ENCODE peak calls at places on chromosomes 5 and 9, in five cellular contexts. One of them, this sample, is unnamed.

GRCh38 chr5:15222156-15222555 is 277.8 kb upstream of the FBXL7 start:
- DNase-seq in BJ: no peak
- DNase-seq in cardiac muscle cell: no peak
- DNase-seq in neural progenitor cell: no peak
- DNase-seq in CD8-positive, alpha-beta T cell: no peak
- DNase-seq in this sample: no peak

GRCh38 chr9:84300271-84300670 is 40.3 kb downstream of the SLC28A3 start:
- DNase-seq in CD8-positive, alpha-beta T cell: no peak
- DNase-seq in neural progenitor cell: no peak
- DNase-seq in BJ: no peak
- DNase-seq in cardiac muscle cell: peak; percentile 67
- DNase-seq in this sample: peak; percentile 74

GRCh38 chr5:155025890-155026289 is 12.3 kb downstream of the KIF4B start:
- DNase-seq in BJ: no peak
- DNase-seq in neural progenitor cell: no peak
- DNase-seq in CD8-positive, alpha-beta T cell: no peak
- DNase-seq in cardiac muscle cell: no peak
- DNase-seq in this sample: no peak

GRCh38 chr5:5103249-5103648 is 36.9 kb upstream of the ADAMTS16 start:
- DNase-seq in BJ: no peak
- DNase-seq in CD8-positive, alpha-beta T cell: no peak
- DNase-seq in cardiac muscle cell: no peak
- DNase-seq in neural progenitor cell: no peak
- DNase-seq in this sample: peak; percentile 2

GRCh38 chr9:124964056-124964455 is 23.2 kb upstream of the GOLGA1 start:
- DNase-seq in BJ: no peak
- DNase-seq in CD8-positive, alpha-beta T cell: no peak
- DNase-seq in neural progenitor cell: no peak
- DNase-seq in cardiac muscle cell: no peak
- DNase-seq in this sample: peak; percentile 7

GRCh38 chr5:86917117-86917579 is 299.4 kb downstream of the COX7C start:
- DNase-seq in BJ: peak; percentile 2
- DNase-seq in neural progenitor cell: peak; percentile 72
- DNase-seq in cardiac muscle cell: peak; percentile 68
- DNase-seq in CD8-positive, alpha-beta T cell: no peak
- DNase-seq in this sample: peak; percentile 41

GRCh38 chr9:81427870-81428269 is 261.5 kb downstream of the TLE1 start:
- DNase-seq in CD8-positive, alpha-beta T cell: no peak
- DNase-seq in cardiac muscle cell: no peak
- DNase-seq in BJ: no peak
- DNase-seq in neural progenitor cell: no peak
- DNase-seq in this sample: peak; percentile 1

GRCh38 chr5:41156739-41157138 is 56.6 kb downstream of the C6 start:
- DNase-seq in CD8-positive, alpha-beta T cell: no peak
- DNase-seq in cardiac muscle cell: peak; percentile 67
- DNase-seq in neural progenitor cell: no peak
- DNase-seq in BJ: no peak
- DNase-seq in this sample: peak; percentile 94

GRCh38 chr5:177301503-177302165 is 1.9 kb downstream of the RAB24 start:
- DNase-seq in BJ: no peak
- DNase-seq in CD8-positive, alpha-beta T cell: no peak
- DNase-seq in neural progenitor cell: no peak
- DNase-seq in cardiac muscle cell: no peak
- DNase-seq in this sample: peak; percentile 30

GRCh38 chr9:18798106-18798505 is 234.9 kb downstream of the SAXO1 start:
- DNase-seq in BJ: no peak
- DNase-seq in CD8-positive, alpha-beta T cell: no peak
- DNase-seq in neural progenitor cell: no peak
- DNase-seq in cardiac muscle cell: no peak
- DNase-seq in this sample: peak; percentile 31

GRCh38 chr9:92728831-92729734 is 35.5 kb downstream of the BICD2 start:
- DNase-seq in neural progenitor cell: peak; percentile 33
- DNase-seq in CD8-positive, alpha-beta T cell: peak; percentile 44
- DNase-seq in cardiac muscle cell: no peak
- DNase-seq in BJ: no peak
- DNase-seq in this sample: peak; percentile 19

GRCh38 chr9:110638381-110638954 is 30.1 kb upstream of the MUSK start:
- DNase-seq in cardiac muscle cell: peak; percentile 63
- DNase-seq in CD8-positive, alpha-beta T cell: no peak
- DNase-seq in BJ: no peak
- DNase-seq in neural progenitor cell: no peak
- DNase-seq in this sample: peak; percentile 70

GRCh38 chr9:128102196-128102595 is 25.3 kb downstream of the PTGES2 start:
- DNase-seq in cardiac muscle cell: no peak
- DNase-seq in CD8-positive, alpha-beta T cell: no peak
- DNase-seq in neural progenitor cell: no peak
- DNase-seq in BJ: no peak
- DNase-seq in this sample: no peak
- H3K4me3 ChIP-seq in cardiac muscle cell: no peak overlapping the region
- H3K4me3 ChIP-seq in CD8-positive, alpha-beta T cell: no peak overlapping the region
- H3K4me3 ChIP-seq in neural progenitor cell: no peak overlapping the region
- H3K4me3 ChIP-seq in BJ: no peak overlapping the region
- H3K4me3 ChIP-seq in this sample: no peak overlapping the region

GRCh38 chr5:133996683-133997252 is 8.0 kb downstream of the VDAC1 start:
- DNase-seq in CD8-positive, alpha-beta T cell: no peak
- DNase-seq in neural progenitor cell: peak; percentile 52
- DNase-seq in BJ: no peak
- DNase-seq in cardiac muscle cell: peak; percentile 15
- DNase-seq in this sample: no peak
- TF ChIP-seq CTCF in CD8-positive, alpha-beta T cell: peak; percentile 44
- TF ChIP-seq CTCF in neural progenitor cell: peak; percentile 81
- TF ChIP-seq CTCF in BJ: peak; percentile 53
- TF ChIP-seq CTCF in cardiac muscle cell: peak; percentile 68
- TF ChIP-seq CTCF in this sample: peak; percentile 63

GRCh38 chr5:140342287-140342686 is 4.1 kb downstream of the HBEGF start:
- DNase-seq in BJ: no peak
- DNase-seq in CD8-positive, alpha-beta T cell: no peak
- DNase-seq in cardiac muscle cell: peak; percentile 42
- DNase-seq in neural progenitor cell: no peak
- DNase-seq in this sample: no peak
- H3K4me3 ChIP-seq in BJ: no peak overlapping the region
- H3K4me3 ChIP-seq in CD8-positive, alpha-beta T cell: no peak overlapping the region
- H3K4me3 ChIP-seq in cardiac muscle cell: no peak overlapping the region
- H3K4me3 ChIP-seq in neural progenitor cell: no peak overlapping the region
- H3K4me3 ChIP-seq in this sample: no peak overlapping the region

GRCh38 chr9:109254317-109254716 is 66.5 kb downstream of the EPB41L4B start:
- DNase-seq in CD8-positive, alpha-beta T cell: no peak
- DNase-seq in cardiac muscle cell: peak; percentile 78
- DNase-seq in neural progenitor cell: no peak
- DNase-seq in BJ: no peak
- DNase-seq in this sample: peak; percentile 63

GRCh38 chr9:109252291-109252690 is 68.6 kb downstream of the EPB41L4B start:
- DNase-seq in BJ: no peak
- DNase-seq in CD8-positive, alpha-beta T cell: peak; percentile 25
- DNase-seq in cardiac muscle cell: no peak
- DNase-seq in neural progenitor cell: no peak
- DNase-seq in this sample: no peak

GRCh38 chr9:109255394-109255793 is 65.5 kb downstream of the EPB41L4B start:
- DNase-seq in neural progenitor cell: no peak
- DNase-seq in CD8-positive, alpha-beta T cell: no peak
- DNase-seq in cardiac muscle cell: no peak
- DNase-seq in BJ: no peak
- DNase-seq in this sample: no peak

GRCh38 chr9:109253241-109253636 is 67.6 kb downstream of the EPB41L4B start:
- DNase-seq in cardiac muscle cell: no peak
- DNase-seq in neural progenitor cell: no peak
- DNase-seq in CD8-positive, alpha-beta T cell: no peak
- DNase-seq in BJ: no peak
- DNase-seq in this sample: no peak

DNA sequence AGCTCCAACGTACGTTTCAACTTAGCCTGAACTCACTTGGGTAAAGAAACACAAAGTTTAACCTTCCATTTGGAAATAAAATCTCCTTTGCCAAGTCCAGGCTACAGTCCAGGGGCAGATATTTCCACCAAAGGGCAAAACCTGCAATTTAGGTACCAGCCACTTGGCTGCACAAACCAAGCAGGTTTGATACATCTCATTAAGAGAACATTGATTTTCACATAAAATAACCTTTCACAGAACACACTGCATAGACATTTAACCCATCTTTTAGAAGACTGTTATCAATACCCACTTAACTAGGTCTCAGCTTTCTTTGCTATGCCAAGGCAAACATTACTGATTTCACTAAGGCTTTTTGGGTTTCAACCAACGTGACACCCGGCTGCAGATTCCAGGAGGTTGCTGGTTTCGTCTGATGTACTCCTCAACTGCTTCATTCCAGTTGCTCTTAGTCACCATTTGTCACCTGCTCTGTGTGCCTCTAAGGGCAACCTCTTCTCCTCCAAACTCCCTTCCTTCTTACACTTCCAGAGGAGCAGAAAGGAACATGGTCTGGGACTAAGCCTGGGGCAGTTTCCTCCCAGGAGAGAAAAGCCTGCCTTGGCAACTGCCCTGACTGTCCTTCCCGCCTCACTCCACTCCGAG is 67.1 kb downstream of the EPB41L4B start:
- DNase-seq in cardiac muscle cell: peak; percentile 55
- DNase-seq in CD8-positive, alpha-beta T cell: no peak
- DNase-seq in neural progenitor cell: no peak
- DNase-seq in BJ: no peak
- DNase-seq in this sample: peak; percentile 58
- TF ChIP-seq CTCF in cardiac muscle cell: no peak
- TF ChIP-seq CTCF in CD8-positive, alpha-beta T cell: no peak
- TF ChIP-seq CTCF in neural progenitor cell: no peak
- TF ChIP-seq CTCF in BJ: peak; percentile 7
- TF ChIP-seq CTCF in this sample: no peak

GRCh38 chr9:128892223-128892892 is 10.4 kb downstream of the LRRC8A start:
- DNase-seq in cardiac muscle cell: peak; percentile 96
- DNase-seq in BJ: peak; percentile 74
- DNase-seq in CD8-positive, alpha-beta T cell: peak; percentile 65
- DNase-seq in neural progenitor cell: no peak
- DNase-seq in this sample: peak; percentile 94
- H3K4me3 ChIP-seq in cardiac muscle cell: no peak overlapping the region
- H3K4me3 ChIP-seq in BJ: peak overlapping the region; percentile 12
- H3K4me3 ChIP-seq in CD8-positive, alpha-beta T cell: no peak overlapping the region
- H3K4me3 ChIP-seq in neural progenitor cell: no peak overlapping the region
- H3K4me3 ChIP-seq in this sample: no peak overlapping the region

DNA sequence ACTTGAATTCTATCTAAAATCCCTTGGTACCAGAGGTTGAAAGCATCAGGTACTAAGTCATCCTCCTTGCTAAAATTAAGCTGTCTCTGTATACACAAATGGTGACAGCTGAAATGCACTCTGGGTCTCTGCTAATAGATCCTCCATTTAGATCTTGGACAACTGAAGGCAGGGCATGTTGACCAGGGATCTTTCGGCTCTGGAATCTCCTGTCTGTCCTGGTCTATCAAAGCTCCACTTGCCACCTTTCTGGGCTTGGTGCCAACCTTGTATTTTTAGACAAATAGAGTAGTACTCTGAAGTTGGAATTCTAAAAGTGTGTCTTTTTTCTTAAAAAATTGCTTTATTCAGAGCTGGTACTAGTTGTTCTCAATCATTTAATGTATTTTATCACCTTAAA is 135.2 kb upstream of the HMHB1 start:
- DNase-seq in cardiac muscle cell: no peak
- DNase-seq in neural progenitor cell: no peak
- DNase-seq in BJ: no peak
- DNase-seq in CD8-positive, alpha-beta T cell: no peak
- DNase-seq in this sample: no peak
- TF ChIP-seq CTCF in cardiac muscle cell: no peak
- TF ChIP-seq CTCF in neural progenitor cell: no peak
- TF ChIP-seq CTCF in BJ: no peak
- TF ChIP-seq CTCF in CD8-positive, alpha-beta T cell: no peak
- TF ChIP-seq CTCF in this sample: no peak

DNA sequence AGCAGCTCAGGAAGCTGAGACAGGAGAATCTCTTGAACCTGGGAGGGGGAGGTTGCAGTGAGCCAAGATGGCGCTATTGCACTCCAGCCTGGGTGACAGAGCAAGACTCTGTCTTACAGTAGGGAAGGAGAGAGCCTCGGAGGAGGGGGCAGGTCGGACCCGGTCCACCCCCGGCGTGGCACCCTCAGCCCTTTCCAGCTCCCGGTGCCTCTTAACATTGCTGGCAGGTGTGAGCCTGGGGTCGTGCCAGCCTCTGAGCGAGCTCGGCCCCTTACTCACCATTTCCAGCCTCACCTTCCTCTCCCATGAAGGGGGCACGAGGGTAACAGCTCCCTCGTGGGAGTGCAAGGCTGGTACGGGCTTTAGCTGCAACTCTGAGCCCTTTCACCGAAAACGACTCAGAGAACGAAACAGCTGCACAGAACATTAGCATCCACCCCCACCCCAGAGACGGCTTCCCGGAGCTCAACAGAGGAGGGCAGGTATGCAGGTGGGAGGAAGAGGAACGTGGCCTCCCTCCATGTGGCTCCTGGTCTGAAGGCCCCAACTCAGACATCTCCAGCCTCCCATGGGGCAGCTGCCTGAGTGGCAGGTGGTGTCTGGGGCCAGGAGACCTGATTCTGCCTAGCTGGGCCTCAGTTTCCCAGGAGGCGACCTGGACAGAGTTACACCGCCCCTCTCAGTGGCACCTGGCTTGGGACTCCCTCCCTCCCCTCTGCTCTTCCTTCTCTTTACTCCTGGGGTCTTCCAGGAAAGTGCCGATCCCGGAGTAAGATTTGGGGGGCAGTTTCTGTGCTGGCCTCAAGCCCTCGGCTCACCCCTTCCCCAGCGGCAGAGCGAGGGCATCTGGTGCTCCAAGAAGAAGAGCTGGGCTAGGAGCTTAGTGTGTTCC is 28.5 kb upstream of the ABO start:
- DNase-seq in BJ: no peak
- DNase-seq in cardiac muscle cell: no peak
- DNase-seq in CD8-positive, alpha-beta T cell: no peak
- DNase-seq in neural progenitor cell: no peak
- DNase-seq in this sample: no peak
- H3K4me3 ChIP-seq in BJ: no peak overlapping the region
- H3K4me3 ChIP-seq in cardiac muscle cell: no peak overlapping the region
- H3K4me3 ChIP-seq in CD8-positive, alpha-beta T cell: no peak overlapping the region
- H3K4me3 ChIP-seq in neural progenitor cell: no peak overlapping the region
- H3K4me3 ChIP-seq in this sample: no peak overlapping the region

DNA sequence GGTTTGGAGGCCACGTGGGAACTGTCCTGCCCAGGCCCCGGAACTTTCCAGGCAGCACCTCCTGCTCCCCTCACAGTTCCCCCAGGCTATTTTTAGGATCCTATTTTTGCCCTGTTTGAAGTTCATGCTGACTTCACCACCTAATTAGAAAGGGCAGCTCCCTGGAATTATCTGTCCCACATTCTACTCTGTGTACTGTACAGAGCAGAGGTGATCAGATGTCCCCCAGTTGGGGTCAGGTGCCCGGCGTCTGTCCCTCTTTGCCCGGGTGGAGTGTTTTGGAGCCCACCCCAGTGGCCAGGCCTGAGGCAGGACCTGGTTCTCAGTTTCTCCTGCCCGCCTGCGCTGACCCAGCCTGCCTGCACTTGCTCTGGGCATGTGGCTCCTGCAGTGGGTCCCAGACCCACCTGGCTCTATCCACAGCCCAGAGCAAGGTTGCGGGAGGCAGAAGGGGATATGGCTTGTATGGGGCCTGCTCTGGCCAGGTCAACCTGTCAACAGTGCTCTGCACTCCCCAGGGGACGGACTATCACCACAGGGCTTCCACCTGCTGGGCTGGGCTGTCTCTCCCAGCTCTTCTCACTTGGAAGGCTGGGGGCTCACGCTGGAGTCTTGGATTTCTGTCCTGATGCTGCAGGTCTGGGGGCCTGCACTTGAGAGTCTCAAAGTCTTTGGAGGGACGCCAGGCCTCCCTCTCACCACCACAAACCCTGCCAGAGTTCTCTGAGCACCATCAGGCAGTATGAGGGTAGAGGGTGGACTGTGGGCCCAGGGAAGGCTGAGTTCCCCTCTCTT is 268.3 kb downstream of the GADD45G start:
- DNase-seq in neural progenitor cell: no peak
- DNase-seq in CD8-positive, alpha-beta T cell: peak; percentile 34
- DNase-seq in BJ: no peak
- DNase-seq in cardiac muscle cell: no peak
- DNase-seq in this sample: no peak
- TF ChIP-seq CTCF in neural progenitor cell: no peak
- TF ChIP-seq CTCF in CD8-positive, alpha-beta T cell: no peak
- TF ChIP-seq CTCF in BJ: no peak
- TF ChIP-seq CTCF in cardiac muscle cell: no peak
- TF ChIP-seq CTCF in this sample: no peak

GRCh38 chr5:74386571-74387334 is 253.8 kb downstream of the ENC1 start:
- DNase-seq in CD8-positive, alpha-beta T cell: no peak
- DNase-seq in neural progenitor cell: no peak
- DNase-seq in BJ: no peak
- DNase-seq in cardiac muscle cell: no peak
- DNase-seq in this sample: peak; percentile 19
- H3K4me3 ChIP-seq in CD8-positive, alpha-beta T cell: no peak overlapping the region
- H3K4me3 ChIP-seq in neural progenitor cell: no peak overlapping the region
- H3K4me3 ChIP-seq in BJ: no peak overlapping the region
- H3K4me3 ChIP-seq in cardiac muscle cell: no peak overlapping the region
- H3K4me3 ChIP-seq in this sample: no peak overlapping the region